ENCODE peak calls at places on chromosomes 16 and 17, in seven cellular contexts. V is fibroblast of pulmonary artery, N is HEK293T, R is activated B cell treated with CpG ODN at 0.5 μM for 24 hours, Q is KBM-7, L is T-helper 1 cell, P is cardiac muscle cell. G is an unnamed sample.

GRCh38 chr17:21289902-21290571 is 5.5 kb downstream of the MAP2K3 start:
- DNase-seq in V (no peak), N (no peak), R (no peak), Q (no peak), L (no peak), P (peak; percentile 20), G (no peak)

GRCh38 chr16:72195609-72196008 is 23.7 kb upstream of the PMFBP1 start:
- DNase-seq in V (no peak), N (peak; percentile 13), R (no peak), Q (no peak), L (no peak), P (no peak), G (no peak)

GRCh38 chr17:20010099-20010863 is 1.1 kb downstream of the SPECC1 start:
- DNase-seq in V (peak; percentile 72), N (peak; percentile 53), R (no peak), Q (peak; percentile 85), L (no peak), P (peak; percentile 71), G (no peak)

GRCh38 chr17:58191259-58191896 is 1.1 kb upstream of the EPX start:
- DNase-seq in V (no peak), N (no peak), R (no peak), Q (no peak), L (no peak), P (no peak), G (no peak)

GRCh38 chr17:79455636-79456035 is 155.2 kb downstream of the RBFOX3 start:
- DNase-seq in V (no peak), N (no peak), R (no peak), Q (no peak), L (no peak), P (no peak), G (no peak)

GRCh38 chr17:42182927-42183734 is 2.1 kb downstream of the HCRT start:
- DNase-seq in V (peak; percentile 53), N (no peak), R (no peak), Q (no peak), L (no peak), P (peak; percentile 20), G (no peak)

GRCh38 chr17:38672788-38673713 is 1.7 kb downstream of the EPOP start:
- DNase-seq in V (no peak), N (no peak), R (no peak), Q (no peak), L (no peak), P (no peak), G (no peak)

GRCh38 chr16:15996432-15997109 is 47.2 kb downstream of the ABCC1 start:
- DNase-seq in V (peak; percentile 89), N (no peak), R (no peak), Q (no peak), L (no peak), P (peak; percentile 91), G (no peak)

GRCh38 chr17:49880291-49881053 is 32.6 kb upstream of the TAC4 start:
- DNase-seq in V (peak; percentile 60), N (peak; percentile 96), R (peak; percentile 65), Q (peak; percentile 75), L (peak; percentile 60), P (peak; percentile 75), G (peak; percentile 64)

GRCh38 chr16:51408357-51408756 is 257.3 kb upstream of the SALL1 start:
- DNase-seq in V (peak; percentile 40), N (no peak), R (no peak), Q (no peak), L (no peak), P (no peak), G (no peak)

GRCh38 chr17:68783861-68784260 is 171.3 kb downstream of the ABCA8 start:
- DNase-seq in V (no peak), N (no peak), R (no peak), Q (no peak), L (no peak), P (no peak), G (no peak)

GRCh38 chr16:51442140-51442539 is 291.1 kb upstream of the SALL1 start:
- DNase-seq in V (no peak), N (no peak), R (no peak), Q (no peak), L (no peak), P (no peak), G (no peak)

GRCh38 chr17:31488264-31488981 is 96.9 kb downstream of the RAB11FIP4 start:
- DNase-seq in V (no peak), N (no peak), R (no peak), Q (peak; percentile 29), L (peak; percentile 28), P (no peak), G (peak; percentile 5)

GRCh38 chr16:52440248-52440647 is 106.7 kb downstream of the TOX3 start:
- DNase-seq in V (no peak), N (no peak), R (no peak), Q (no peak), L (no peak), P (no peak), G (no peak)